ENCODE peak calls at places on chromosomes 11 and 22, in five cellular contexts. J is psoas muscle; P is CD8-positive, alpha-beta T cell; T is effector memory CD4-positive, alpha-beta T cell; W is fibroblast of pulmonary artery. R is an unnamed sample.

GRCh38 chr11:97622795-97623194 is 1233.0 kb downstream of the JRKL start:
- DNase-seq in J (no peak), P (no peak), T (no peak), W (peak), R (no peak)

GRCh38 chr22:46379301-46379930 is 43.9 kb downstream of the TRMU start:
- DNase-seq in J (no peak), P (no peak), T (no peak), W (no peak), R (no peak)

GRCh38 chr11:121282886-121283502 is 9.6 kb upstream of the SC5D start:
- DNase-seq in J (no peak), P (no peak), T (no peak), W (no peak), R (no peak)

GRCh38 chr11:79439893-79440450 is 858 bp downstream of the TENM4 start:
- DNase-seq in J (peak), P (no peak), T (no peak), W (no peak), R (peak)

GRCh38 chr22:29145321-29146072 is 60.2 kb upstream of the EMID1 start:
- DNase-seq in J (peak), P (no peak), T (no peak), W (no peak), R (no peak)

GRCh38 chr11:74506823-74507222 is 13.3 kb upstream of the LIPT2 start:
- DNase-seq in J (no peak), P (no peak), T (no peak), W (peak), R (no peak)

GRCh38 chr11:61486779-61487178 is 21.8 kb upstream of the LRRC10B start:
- DNase-seq in J (no peak), P (no peak), T (no peak), W (no peak), R (no peak)

GRCh38 chr11:72719144-72719543 is 33.1 kb downstream of the ARAP1 start:
- DNase-seq in J (no peak), P (no peak), T (no peak), W (peak), R (no peak)

GRCh38 chr22:39534591-39535301 is 2.2 kb upstream of the RPS19BP1 start:
- DNase-seq in J (peak), P (peak), T (peak), W (peak), R (peak)

GRCh38 chr11:94650756-94651155 is 83.6 kb downstream of the PIWIL4 start:
- DNase-seq in J (peak), P (no peak), T (no peak), W (peak), R (no peak)

GRCh38 chr11:106482920-106483761 is 405.7 kb downstream of the AASDHPPT start:
- DNase-seq in J (no peak), P (no peak), T (no peak), W (peak), R (no peak)

GRCh38 chr11:72398058-72398758 is 36.1 kb downstream of the CLPB start:
- DNase-seq in J (no peak), P (no peak), T (no peak), W (no peak), R (no peak)

GRCh38 chr11:66264893-66265292 is 3.5 kb upstream of the RAB1B start:
- DNase-seq in J (no peak), P (no peak), T (peak), W (no peak), R (no peak)

GRCh38 chr11:17276236-17277023 is at the start of gene NUCB2:
- DNase-seq in J (peak), P (peak), T (peak), W (peak), R (peak)

GRCh38 chr11:61966673-61967176 is 709 bp downstream of the FTH1 start:
- DNase-seq in J (no peak), P (peak), T (peak), W (peak), R (no peak)

GRCh38 chr22:49973018-49973965 is 12.7 kb downstream of the PIM3 start:
- DNase-seq in J (no peak), P (no peak), T (no peak), W (peak), R (peak)

GRCh38 chr22:45246060-45246985 is 5.6 kb upstream of the KIAA0930 start:
- DNase-seq in J (peak), P (no peak), T (no peak), W (peak), R (no peak)

GRCh38 chr22:19942886-19943664 is 1.5 kb upstream of the TXNRD2 start:
- DNase-seq in J (no peak), P (no peak), T (no peak), W (peak), R (no peak)

GRCh38 chr11:119616586-119617342 is 112.2 kb downstream of the NECTIN1 start:
- DNase-seq in J (no peak), P (no peak), T (no peak), W (no peak), R (no peak)

GRCh38 chr11:125626381-125626950 is 1.5 kb downstream of the CHEK1 start:
- DNase-seq in J (no peak), P (peak), T (no peak), W (no peak), R (no peak)

GRCh38 chr11:790721-791564 is 1.1 kb upstream of the CEND1 start:
- DNase-seq in J (no peak), P (no peak), T (no peak), W (no peak), R (no peak)
- H3K4me3 ChIP-seq in J (no peak), P (no peak), T (no peak), W (no peak), R (no peak)

GRCh38 chr11:114160884-114161283 is 101.4 kb downstream of the ZBTB16 start:
- DNase-seq in J (no peak), P (no peak), T (no peak), W (no peak), R (no peak)
- H3K4me3 ChIP-seq in J (peak), P (no peak), T (no peak), W (no peak), R (peak)

GRCh38 chr11:30581646-30582045 is 4.5 kb downstream of the MPPED2 start:
- DNase-seq in J (no peak), P (no peak), T (no peak), W (no peak), R (no peak)

GRCh38 chr11:30583505-30584280 is 2.5 kb downstream of the MPPED2 start:
- DNase-seq in J (peak), P (no peak), T (no peak), W (no peak), R (peak)

GRCh38 chr11:30586251-30587144 is at the start of gene MPPED2:
- DNase-seq in J (peak), P (no peak), T (no peak), W (no peak), R (peak)

GRCh38 chr11:30585892-30586250 is 282 bp downstream of the MPPED2 start:
- DNase-seq in J (peak), P (no peak), T (no peak), W (no peak), R (peak)

DNA sequence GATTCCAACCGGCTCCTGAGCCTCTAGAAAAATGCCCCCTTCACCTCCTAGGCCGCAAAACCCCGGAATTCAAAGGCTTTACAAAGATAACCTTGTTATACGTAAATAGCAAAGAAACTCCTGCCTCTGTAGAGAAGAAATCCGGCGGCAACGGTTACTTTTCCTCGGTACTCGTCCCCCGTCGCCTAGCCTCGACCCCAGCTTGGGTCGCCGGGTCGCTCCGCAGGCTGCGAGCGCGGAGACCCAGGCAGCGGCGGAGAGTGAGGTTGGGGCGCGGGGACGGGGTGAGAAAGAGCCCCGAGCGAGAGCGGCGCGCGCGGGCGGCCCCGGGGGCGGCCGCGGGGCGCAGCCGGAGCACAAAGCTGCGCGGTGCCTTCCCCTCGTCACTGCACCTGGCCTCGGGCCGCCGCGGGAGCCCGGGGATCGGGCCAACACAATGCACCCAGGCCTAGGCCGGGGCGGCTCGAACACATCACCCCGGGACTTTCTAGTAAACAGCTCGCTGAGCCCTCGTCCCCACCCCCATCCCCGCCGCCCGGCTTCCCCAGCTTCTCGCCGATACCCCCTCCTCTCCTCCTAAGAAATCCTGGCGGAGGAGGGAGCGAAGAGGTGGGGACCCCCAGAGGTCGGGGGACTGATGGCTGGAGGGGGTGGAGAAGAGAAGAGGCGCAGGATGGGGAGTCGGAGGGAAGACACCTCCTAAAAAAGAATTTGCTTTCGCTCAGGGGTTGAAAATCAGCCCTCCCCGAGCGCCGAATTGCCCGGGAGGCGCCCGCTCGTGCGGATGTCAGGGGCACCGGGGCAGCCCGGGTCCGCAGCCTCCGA is 874 bp downstream of the MPPED2 start:
- DNase-seq in J (peak), P (no peak), T (no peak), W (no peak), R (peak)
- H3K4me3 ChIP-seq in J (peak), P (peak), T (no peak), W (peak), R (peak)

GRCh38 chr11:8032576-8033311 is 45.6 kb downstream of the EIF3F start:
- DNase-seq in J (no peak), P (no peak), T (no peak), W (no peak), R (no peak)

GRCh38 chr11:8033791-8034585 is 46.9 kb downstream of the EIF3F start:
- DNase-seq in J (no peak), P (no peak), T (no peak), W (no peak), R (no peak)

GRCh38 chr11:8032122-8032521 is 45.0 kb downstream of the EIF3F start:
- DNase-seq in J (no peak), P (no peak), T (no peak), W (no peak), R (no peak)

GRCh38 chr11:8034604-8035224 is 46.3 kb upstream of the TUB start:
- DNase-seq in J (no peak), P (no peak), T (no peak), W (no peak), R (peak)

GRCh38 chr11:8033312-8033715 is 46.2 kb downstream of the EIF3F start:
- DNase-seq in J (peak), P (peak), T (peak), W (peak), R (peak)
- H3K4me3 ChIP-seq in J (no peak), P (no peak), T (no peak), W (no peak), R (no peak)

GRCh38 chr11:133476570-133477262 is 55.6 kb downstream of the OPCML start:
- DNase-seq in J (no peak), P (no peak), T (no peak), W (no peak), R (no peak)

GRCh38 chr11:133479209-133479608 is 53.1 kb downstream of the OPCML start:
- DNase-seq in J (no peak), P (no peak), T (no peak), W (no peak), R (no peak)

GRCh38 chr11:133474461-133474860 is 57.8 kb downstream of the OPCML start:
- DNase-seq in J (no peak), P (no peak), T (no peak), W (no peak), R (no peak)

GRCh38 chr11:133477263-133477625 is 55.1 kb downstream of the OPCML start:
- DNase-seq in J (no peak), P (no peak), T (no peak), W (no peak), R (no peak)
- H3K4me3 ChIP-seq in J (no peak), P (no peak), T (no peak), W (no peak), R (no peak)

GRCh38 chr22:32175751-32176644 is 16.9 kb upstream of the C22orf42 start:
- DNase-seq in J (no peak), P (no peak), T (no peak), W (no peak), R (no peak)
- H3K4me3 ChIP-seq in J (no peak), P (no peak), T (peak), W (no peak), R (peak)

GRCh38 chr11:13964771-13965074 is 2.2 kb downstream of the SPON1 start:
- DNase-seq in J (no peak), P (no peak), T (no peak), W (no peak), R (no peak)

GRCh38 chr11:13963169-13963948 is 836 bp downstream of the SPON1 start:
- DNase-seq in J (peak), P (no peak), T (no peak), W (no peak), R (no peak)

GRCh38 chr11:13963949-13964770 is 1.6 kb downstream of the SPON1 start:
- DNase-seq in J (no peak), P (no peak), T (no peak), W (no peak), R (no peak)

GRCh38 chr11:13962198-13962561 is 343 bp upstream of the SPON1 start:
- DNase-seq in J (no peak), P (no peak), T (no peak), W (no peak), R (no peak)

GRCh38 chr11:13962562-13963168 is at the start of gene SPON1:
- DNase-seq in J (peak), P (peak), T (no peak), W (peak), R (no peak)
- H3K4me3 ChIP-seq in J (peak), P (peak), T (peak), W (no peak), R (peak)

DNA sequence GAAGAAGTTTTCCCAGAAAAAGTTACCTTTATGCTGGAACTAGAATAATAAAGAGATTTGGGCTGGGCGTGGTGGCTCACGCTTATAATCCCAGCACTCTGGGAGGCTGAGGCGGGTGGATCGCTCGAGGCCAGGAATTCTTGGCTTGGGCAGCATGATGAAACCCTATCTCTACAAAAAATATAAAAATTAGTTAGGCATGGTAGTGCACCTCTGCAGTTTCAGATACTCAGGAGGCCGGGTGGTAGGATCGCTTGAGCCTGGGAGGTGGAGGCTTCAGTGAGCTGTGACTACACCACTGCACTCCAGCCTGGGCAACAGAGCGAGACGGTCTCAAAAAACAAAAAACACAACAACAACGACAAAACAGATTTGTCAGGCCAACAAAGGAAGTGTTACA is 119.3 kb upstream of the OR9Q1 start:
- DNase-seq in J (no peak), P (no peak), T (no peak), W (no peak), R (no peak)
- H3K4me3 ChIP-seq in J (peak), P (no peak), T (no peak), W (no peak), R (peak)